ENCODE peak calls at places on chromosomes 2 and 18, in seven cellular contexts. One of them, this sample, is unnamed. For H3K4me1, the result is how much of the 10 kb centered on the place peaks cover.

GRCh38 chr2:176188969-176189665 is 649 bp downstream of the HOXD1 start:
- DNase-seq in PC-3: no peak
- DNase-seq in aorta: no peak
- DNase-seq in neural progenitor cell: peak
- DNase-seq in A549: no peak
- DNase-seq in CD4-positive, CD25-positive, alpha-beta regulatory T cell: no peak
- DNase-seq in GM23248: peak
- DNase-seq in this sample: peak

GRCh38 chr18:77899972-77900754 is 650.5 kb downstream of the GALR1 start:
- DNase-seq in PC-3: peak
- DNase-seq in aorta: no peak
- DNase-seq in neural progenitor cell: peak
- DNase-seq in A549: peak
- DNase-seq in CD4-positive, CD25-positive, alpha-beta regulatory T cell: peak
- DNase-seq in GM23248: peak
- DNase-seq in this sample: no peak

GRCh38 chr2:207334631-207335371 is 169.1 kb upstream of the KLF7 start:
- DNase-seq in PC-3: peak
- DNase-seq in aorta: peak
- DNase-seq in neural progenitor cell: peak
- DNase-seq in A549: peak
- DNase-seq in CD4-positive, CD25-positive, alpha-beta regulatory T cell: peak
- DNase-seq in GM23248: peak
- DNase-seq in this sample: peak

GRCh38 chr2:38734299-38735058 is 16.7 kb downstream of the SRSF7 start:
- DNase-seq in PC-3: no peak
- DNase-seq in aorta: no peak
- DNase-seq in neural progenitor cell: no peak
- DNase-seq in A549: no peak
- DNase-seq in CD4-positive, CD25-positive, alpha-beta regulatory T cell: no peak
- DNase-seq in GM23248: no peak
- DNase-seq in this sample: no peak

GRCh38 chr2:115491394-115491793 is 1049.0 kb downstream of the DPP10 start:
- DNase-seq in PC-3: no peak
- DNase-seq in aorta: no peak
- DNase-seq in neural progenitor cell: no peak
- DNase-seq in A549: no peak
- DNase-seq in CD4-positive, CD25-positive, alpha-beta regulatory T cell: no peak
- DNase-seq in GM23248: no peak
- DNase-seq in this sample: no peak

GRCh38 chr2:216221806-216222205 is 112.7 kb downstream of the XRCC5 start:
- DNase-seq in PC-3: peak
- DNase-seq in aorta: no peak
- DNase-seq in neural progenitor cell: no peak
- DNase-seq in A549: no peak
- DNase-seq in CD4-positive, CD25-positive, alpha-beta regulatory T cell: peak
- DNase-seq in GM23248: peak
- DNase-seq in this sample: no peak

GRCh38 chr2:54396107-54396506 is 60.0 kb upstream of the SPTBN1 start:
- DNase-seq in PC-3: peak
- DNase-seq in aorta: no peak
- DNase-seq in neural progenitor cell: no peak
- DNase-seq in A549: no peak
- DNase-seq in CD4-positive, CD25-positive, alpha-beta regulatory T cell: no peak
- DNase-seq in GM23248: peak
- DNase-seq in this sample: no peak

GRCh38 chr2:84904717-84905174 is 710 bp upstream of the TMSB10 start:
- DNase-seq in PC-3: peak
- DNase-seq in aorta: peak
- DNase-seq in neural progenitor cell: peak
- DNase-seq in A549: peak
- DNase-seq in CD4-positive, CD25-positive, alpha-beta regulatory T cell: peak
- DNase-seq in GM23248: peak
- DNase-seq in this sample: peak

GRCh38 chr2:29879456-29879855 is 41.9 kb downstream of the ALK start:
- DNase-seq in PC-3: no peak
- DNase-seq in aorta: no peak
- DNase-seq in neural progenitor cell: peak
- DNase-seq in A549: no peak
- DNase-seq in CD4-positive, CD25-positive, alpha-beta regulatory T cell: no peak
- DNase-seq in GM23248: no peak
- DNase-seq in this sample: no peak

GRCh38 chr2:41763091-41763490 is 284.7 kb upstream of the PKDCC start:
- DNase-seq in PC-3: no peak
- DNase-seq in aorta: no peak
- DNase-seq in neural progenitor cell: peak
- DNase-seq in A549: no peak
- DNase-seq in CD4-positive, CD25-positive, alpha-beta regulatory T cell: no peak
- DNase-seq in GM23248: no peak
- DNase-seq in this sample: no peak

GRCh38 chr2:2662847-2663356 is 331.8 kb upstream of the MYT1L start:
- DNase-seq in PC-3: peak
- DNase-seq in aorta: no peak
- DNase-seq in neural progenitor cell: no peak
- DNase-seq in A549: no peak
- DNase-seq in CD4-positive, CD25-positive, alpha-beta regulatory T cell: no peak
- DNase-seq in GM23248: no peak
- DNase-seq in this sample: no peak

GRCh38 chr2:96970248-96970875 is 16.0 kb downstream of the FAM178B start:
- DNase-seq in PC-3: no peak
- DNase-seq in aorta: no peak
- DNase-seq in neural progenitor cell: no peak
- DNase-seq in A549: no peak
- DNase-seq in CD4-positive, CD25-positive, alpha-beta regulatory T cell: no peak
- DNase-seq in GM23248: no peak
- DNase-seq in this sample: peak

GRCh38 chr2:31335921-31336570 is 78.5 kb downstream of the XDH start:
- DNase-seq in PC-3: peak
- DNase-seq in aorta: peak
- DNase-seq in neural progenitor cell: no peak
- DNase-seq in A549: no peak
- DNase-seq in CD4-positive, CD25-positive, alpha-beta regulatory T cell: no peak
- DNase-seq in GM23248: peak
- DNase-seq in this sample: no peak

GRCh38 chr18:63817441-63818051 is 42.3 kb downstream of the SERPINB7 start:
- DNase-seq in PC-3: peak
- DNase-seq in aorta: no peak
- DNase-seq in neural progenitor cell: no peak
- DNase-seq in A549: no peak
- DNase-seq in CD4-positive, CD25-positive, alpha-beta regulatory T cell: no peak
- DNase-seq in GM23248: peak
- DNase-seq in this sample: no peak

GRCh38 chr18:8730080-8730827 is 24.9 kb downstream of the MTCL1 start:
- DNase-seq in PC-3: peak
- DNase-seq in aorta: peak
- DNase-seq in neural progenitor cell: no peak
- DNase-seq in A549: peak
- DNase-seq in CD4-positive, CD25-positive, alpha-beta regulatory T cell: no peak
- DNase-seq in GM23248: no peak
- DNase-seq in this sample: no peak

GRCh38 chr2:175880-176800 is 87.7 kb downstream of the SH3YL1 start:
- DNase-seq in PC-3: no peak
- DNase-seq in aorta: no peak
- DNase-seq in neural progenitor cell: no peak
- DNase-seq in A549: no peak
- DNase-seq in CD4-positive, CD25-positive, alpha-beta regulatory T cell: peak
- DNase-seq in GM23248: peak
- DNase-seq in this sample: no peak

GRCh38 chr2:204687776-204688175 is 142.5 kb downstream of the PARD3B start:
- DNase-seq in PC-3: no peak
- DNase-seq in aorta: no peak
- DNase-seq in neural progenitor cell: no peak
- DNase-seq in A549: no peak
- DNase-seq in CD4-positive, CD25-positive, alpha-beta regulatory T cell: no peak
- DNase-seq in GM23248: no peak
- DNase-seq in this sample: no peak

GRCh38 chr2:10721344-10722251 is at the start of gene ATP6V1C2:
- DNase-seq in PC-3: peak
- DNase-seq in aorta: no peak
- DNase-seq in neural progenitor cell: peak
- DNase-seq in A549: no peak
- DNase-seq in CD4-positive, CD25-positive, alpha-beta regulatory T cell: no peak
- DNase-seq in GM23248: peak
- DNase-seq in this sample: peak

GRCh38 chr2:44550571-44550970 is 188.8 kb downstream of the CAMKMT start:
- DNase-seq in PC-3: peak
- DNase-seq in aorta: no peak
- DNase-seq in neural progenitor cell: no peak
- DNase-seq in A549: no peak
- DNase-seq in CD4-positive, CD25-positive, alpha-beta regulatory T cell: no peak
- DNase-seq in GM23248: peak
- DNase-seq in this sample: no peak

GRCh38 chr18:61743775-61744531 is 148.9 kb downstream of the RNF152 start:
- DNase-seq in PC-3: no peak
- DNase-seq in aorta: no peak
- DNase-seq in neural progenitor cell: no peak
- DNase-seq in A549: no peak
- DNase-seq in CD4-positive, CD25-positive, alpha-beta regulatory T cell: no peak
- DNase-seq in GM23248: peak
- DNase-seq in this sample: no peak

GRCh38 chr2:80706951-80707350 is 402.4 kb upstream of the LRRTM1 start:
- DNase-seq in PC-3: no peak
- DNase-seq in aorta: no peak
- DNase-seq in neural progenitor cell: no peak
- DNase-seq in A549: no peak
- DNase-seq in CD4-positive, CD25-positive, alpha-beta regulatory T cell: no peak
- DNase-seq in GM23248: no peak
- DNase-seq in this sample: no peak

GRCh38 chr2:68925298-68925885 is 27.3 kb downstream of the GKN2 start:
- DNase-seq in PC-3: peak
- DNase-seq in aorta: no peak
- DNase-seq in neural progenitor cell: peak
- DNase-seq in A549: peak
- DNase-seq in CD4-positive, CD25-positive, alpha-beta regulatory T cell: peak
- DNase-seq in GM23248: peak
- DNase-seq in this sample: no peak

GRCh38 chr2:212034841-212035585 is 503.6 kb downstream of the ERBB4 start:
- DNase-seq in PC-3: no peak
- DNase-seq in aorta: no peak
- DNase-seq in neural progenitor cell: no peak
- DNase-seq in A549: no peak
- DNase-seq in CD4-positive, CD25-positive, alpha-beta regulatory T cell: no peak
- DNase-seq in GM23248: no peak
- DNase-seq in this sample: no peak

GRCh38 chr2:159795781-159796667 is 2.0 kb downstream of the CD302 start:
- DNase-seq in PC-3: no peak
- DNase-seq in aorta: no peak
- DNase-seq in neural progenitor cell: no peak
- DNase-seq in A549: no peak
- DNase-seq in CD4-positive, CD25-positive, alpha-beta regulatory T cell: no peak
- DNase-seq in GM23248: no peak
- DNase-seq in this sample: no peak
- H3K4me3 ChIP-seq in PC-3: no peak
- H3K4me3 ChIP-seq in aorta: no peak
- H3K4me3 ChIP-seq in neural progenitor cell: no peak
- H3K4me3 ChIP-seq in A549: no peak
- H3K4me3 ChIP-seq in CD4-positive, CD25-positive, alpha-beta regulatory T cell: no peak
- H3K4me3 ChIP-seq in GM23248: peak
- H3K4me3 ChIP-seq in this sample: peak

GRCh38 chr18:58413667-58414628 is 214.9 kb downstream of the ALPK2 start:
- DNase-seq in PC-3: no peak
- DNase-seq in aorta: no peak
- DNase-seq in neural progenitor cell: no peak
- DNase-seq in A549: no peak
- DNase-seq in CD4-positive, CD25-positive, alpha-beta regulatory T cell: no peak
- DNase-seq in GM23248: no peak
- DNase-seq in this sample: no peak
- H3K27ac ChIP-seq in PC-3: no peak
- H3K27ac ChIP-seq in aorta: no peak
- H3K27ac ChIP-seq in neural progenitor cell: no peak
- H3K27ac ChIP-seq in A549: peak
- H3K27ac ChIP-seq in CD4-positive, CD25-positive, alpha-beta regulatory T cell: no peak
- H3K27ac ChIP-seq in GM23248: no peak
- H3K27ac ChIP-seq in this sample: no peak

DNA sequence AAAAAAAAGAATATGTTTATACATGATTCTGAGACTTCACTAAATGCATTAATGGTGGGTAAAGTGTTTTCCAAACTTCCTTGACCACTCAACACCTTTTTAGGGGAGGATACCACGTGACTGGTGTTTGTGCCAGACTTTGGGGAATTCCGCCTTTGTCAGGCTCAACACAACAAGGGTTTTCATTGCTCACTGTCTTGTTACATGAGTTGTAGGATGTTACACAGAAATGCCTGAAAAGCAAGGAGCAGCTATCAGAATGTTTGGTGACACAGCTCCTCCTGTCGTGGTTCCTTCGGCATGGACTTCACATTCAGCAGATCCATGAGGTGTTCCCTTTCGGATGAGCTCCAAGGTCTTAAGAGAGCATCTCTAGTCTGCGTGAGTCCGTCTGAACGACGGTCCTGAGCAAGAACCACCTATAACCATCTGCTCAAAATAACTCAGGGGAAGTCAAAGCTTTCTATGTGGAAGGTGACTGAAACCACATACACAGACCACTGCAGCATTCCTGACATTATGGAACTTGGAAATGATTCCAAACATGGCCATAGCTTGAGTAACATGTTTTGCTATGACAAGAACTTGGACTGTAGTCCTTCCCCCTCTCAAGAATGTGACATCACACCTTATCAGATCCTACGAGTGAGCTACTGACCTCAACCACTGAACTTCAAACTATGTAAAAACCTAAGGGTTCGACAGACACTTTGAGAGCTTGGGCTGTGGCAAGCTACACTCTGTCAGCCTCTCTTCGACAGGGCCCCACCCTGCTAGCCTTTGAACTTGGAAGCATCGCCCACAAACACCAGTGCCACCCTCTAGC is 57.5 kb downstream of the MCFD2 start:
- DNase-seq in PC-3: no peak
- DNase-seq in aorta: no peak
- DNase-seq in neural progenitor cell: no peak
- DNase-seq in A549: peak
- DNase-seq in CD4-positive, CD25-positive, alpha-beta regulatory T cell: no peak
- DNase-seq in GM23248: peak
- DNase-seq in this sample: no peak
- H3K4me1 ChIP-seq in PC-3: under half
- H3K4me1 ChIP-seq in aorta: under half
- H3K4me1 ChIP-seq in neural progenitor cell: under half
- H3K4me1 ChIP-seq in A549: half or more
- H3K4me1 ChIP-seq in CD4-positive, CD25-positive, alpha-beta regulatory T cell: under half
- H3K4me1 ChIP-seq in GM23248: half or more
- H3K4me1 ChIP-seq in this sample: under half

GRCh38 chr2:238138331-238139102 is at the start of gene KLHL30:
- DNase-seq in PC-3: no peak
- DNase-seq in aorta: peak
- DNase-seq in neural progenitor cell: no peak
- DNase-seq in A549: no peak
- DNase-seq in CD4-positive, CD25-positive, alpha-beta regulatory T cell: no peak
- DNase-seq in GM23248: no peak
- DNase-seq in this sample: no peak
- H3K4me3 ChIP-seq in PC-3: no peak
- H3K4me3 ChIP-seq in aorta: peak
- H3K4me3 ChIP-seq in neural progenitor cell: no peak
- H3K4me3 ChIP-seq in A549: no peak
- H3K4me3 ChIP-seq in CD4-positive, CD25-positive, alpha-beta regulatory T cell: no peak
- H3K4me3 ChIP-seq in GM23248: no peak
- H3K4me3 ChIP-seq in this sample: peak

GRCh38 chr2:105378276-105378840 is 20.5 kb downstream of the FHL2 start:
- DNase-seq in PC-3: no peak
- DNase-seq in aorta: no peak
- DNase-seq in neural progenitor cell: no peak
- DNase-seq in A549: no peak
- DNase-seq in CD4-positive, CD25-positive, alpha-beta regulatory T cell: no peak
- DNase-seq in GM23248: no peak
- DNase-seq in this sample: no peak
- H3K27ac ChIP-seq in PC-3: no peak
- H3K27ac ChIP-seq in aorta: no peak
- H3K27ac ChIP-seq in neural progenitor cell: no peak
- H3K27ac ChIP-seq in A549: no peak
- H3K27ac ChIP-seq in CD4-positive, CD25-positive, alpha-beta regulatory T cell: no peak
- H3K27ac ChIP-seq in GM23248: peak
- H3K27ac ChIP-seq in this sample: no peak

GRCh38 chr2:33214436-33214835 is 262.0 kb upstream of the RASGRP3 start:
- DNase-seq in PC-3: no peak
- DNase-seq in aorta: no peak
- DNase-seq in neural progenitor cell: no peak
- DNase-seq in A549: peak
- DNase-seq in CD4-positive, CD25-positive, alpha-beta regulatory T cell: no peak
- DNase-seq in GM23248: no peak
- DNase-seq in this sample: no peak
- H3K4me1 ChIP-seq in PC-3: under half
- H3K4me1 ChIP-seq in aorta: under half
- H3K4me1 ChIP-seq in neural progenitor cell: under half
- H3K4me1 ChIP-seq in A549: half or more
- H3K4me1 ChIP-seq in CD4-positive, CD25-positive, alpha-beta regulatory T cell: under half
- H3K4me1 ChIP-seq in GM23248: half or more
- H3K4me1 ChIP-seq in this sample: under half

This sample was measured in upper lobe of right lung.